ENCODE peak calls at places on chromosomes 5 and 9, in five cellular contexts. One of them, this sample, is unnamed. For H3K27me3, the result is how much of the 10 kb centered on the place peaks cover.

GRCh38 chr5:137615171-137615775 is 116.1 kb upstream of the SPOCK1 start:
- DNase-seq in gastrocnemius medialis: no peak
- DNase-seq in esophagus squamous epithelium: no peak
- DNase-seq in right lobe of liver: no peak
- DNase-seq in stomach: no peak
- DNase-seq in this sample: no peak

GRCh38 chr9:6441269-6441668 is 28.3 kb downstream of the UHRF2 start:
- DNase-seq in gastrocnemius medialis: no peak
- DNase-seq in right lobe of liver: no peak
- DNase-seq in stomach: no peak
- DNase-seq in esophagus squamous epithelium: no peak
- DNase-seq in this sample: no peak

GRCh38 chr9:70425192-70425591 is 10.7 kb upstream of the KLF9 start:
- DNase-seq in stomach: no peak
- DNase-seq in esophagus squamous epithelium: no peak
- DNase-seq in gastrocnemius medialis: no peak
- DNase-seq in right lobe of liver: no peak
- DNase-seq in this sample: no peak

GRCh38 chr5:160444407-160444806 is 22.8 kb downstream of the PTTG1 start:
- DNase-seq in gastrocnemius medialis: no peak
- DNase-seq in stomach: no peak
- DNase-seq in right lobe of liver: no peak
- DNase-seq in esophagus squamous epithelium: no peak
- DNase-seq in this sample: no peak

GRCh38 chr5:45491368-45491767 is 204.8 kb downstream of the HCN1 start:
- DNase-seq in right lobe of liver: no peak
- DNase-seq in gastrocnemius medialis: no peak
- DNase-seq in stomach: no peak
- DNase-seq in esophagus squamous epithelium: no peak
- DNase-seq in this sample: no peak

GRCh38 chr5:134427540-134428041 is 15.9 kb upstream of the CDKN2AIPNL start:
- DNase-seq in right lobe of liver: no peak
- DNase-seq in gastrocnemius medialis: no peak
- DNase-seq in stomach: no peak
- DNase-seq in esophagus squamous epithelium: no peak
- DNase-seq in this sample: peak

GRCh38 chr5:87909382-87909781 is 359.3 kb downstream of the TMEM161B start:
- DNase-seq in stomach: no peak
- DNase-seq in right lobe of liver: no peak
- DNase-seq in gastrocnemius medialis: no peak
- DNase-seq in esophagus squamous epithelium: no peak
- DNase-seq in this sample: no peak

GRCh38 chr5:127944125-127944524 is 139.4 kb upstream of the SLC12A2 start:
- DNase-seq in esophagus squamous epithelium: no peak
- DNase-seq in stomach: no peak
- DNase-seq in gastrocnemius medialis: no peak
- DNase-seq in right lobe of liver: no peak
- DNase-seq in this sample: no peak

GRCh38 chr5:133665571-133665970 is 53.2 kb upstream of the FSTL4 start:
- DNase-seq in esophagus squamous epithelium: no peak
- DNase-seq in right lobe of liver: no peak
- DNase-seq in stomach: no peak
- DNase-seq in gastrocnemius medialis: no peak
- DNase-seq in this sample: no peak

GRCh38 chr5:175617447-175617846 is 40.4 kb upstream of the HRH2 start:
- DNase-seq in stomach: no peak
- DNase-seq in right lobe of liver: no peak
- DNase-seq in esophagus squamous epithelium: no peak
- DNase-seq in gastrocnemius medialis: no peak
- DNase-seq in this sample: no peak

GRCh38 chr5:10111575-10111974 is 138.1 kb downstream of the ATPSCKMT start:
- DNase-seq in gastrocnemius medialis: no peak
- DNase-seq in right lobe of liver: no peak
- DNase-seq in stomach: no peak
- DNase-seq in esophagus squamous epithelium: no peak
- DNase-seq in this sample: no peak

GRCh38 chr9:130672466-130672865 is 8.1 kb downstream of the PRDM12 start:
- DNase-seq in esophagus squamous epithelium: no peak
- DNase-seq in gastrocnemius medialis: no peak
- DNase-seq in right lobe of liver: no peak
- DNase-seq in stomach: no peak
- DNase-seq in this sample: no peak

GRCh38 chr9:90842984-90843383 is 41.4 kb downstream of the SYK start:
- DNase-seq in esophagus squamous epithelium: no peak
- DNase-seq in gastrocnemius medialis: no peak
- DNase-seq in stomach: no peak
- DNase-seq in right lobe of liver: no peak
- DNase-seq in this sample: peak

GRCh38 chr5:38551020-38552017 is 5.1 kb downstream of the LIFR start:
- DNase-seq in gastrocnemius medialis: no peak
- DNase-seq in right lobe of liver: no peak
- DNase-seq in esophagus squamous epithelium: no peak
- DNase-seq in stomach: no peak
- DNase-seq in this sample: no peak

GRCh38 chr9:123643518-123643917 is 286.4 kb downstream of the DENND1A start:
- DNase-seq in stomach: no peak
- DNase-seq in right lobe of liver: no peak
- DNase-seq in esophagus squamous epithelium: no peak
- DNase-seq in gastrocnemius medialis: no peak
- DNase-seq in this sample: no peak

GRCh38 chr5:179439181-179439990 is 94.1 kb upstream of the ADAMTS2 start:
- DNase-seq in gastrocnemius medialis: no peak
- DNase-seq in esophagus squamous epithelium: no peak
- DNase-seq in stomach: no peak
- DNase-seq in right lobe of liver: no peak
- DNase-seq in this sample: no peak

GRCh38 chr9:26460624-26461023 is 432.0 kb downstream of the CAAP1 start:
- DNase-seq in gastrocnemius medialis: no peak
- DNase-seq in right lobe of liver: no peak
- DNase-seq in stomach: no peak
- DNase-seq in esophagus squamous epithelium: no peak
- DNase-seq in this sample: no peak

GRCh38 chr5:114223866-114224265 is 138.0 kb upstream of the KCNN2 start:
- DNase-seq in stomach: no peak
- DNase-seq in esophagus squamous epithelium: no peak
- DNase-seq in gastrocnemius medialis: no peak
- DNase-seq in right lobe of liver: no peak
- DNase-seq in this sample: no peak

GRCh38 chr5:17807069-17807468 is 172.8 kb downstream of the TAF11L14 start:
- DNase-seq in esophagus squamous epithelium: no peak
- DNase-seq in right lobe of liver: no peak
- DNase-seq in stomach: no peak
- DNase-seq in gastrocnemius medialis: no peak
- DNase-seq in this sample: no peak

GRCh38 chr9:112925058-112925641 is 34.5 kb upstream of the SLC46A2 start:
- DNase-seq in right lobe of liver: no peak
- DNase-seq in esophagus squamous epithelium: no peak
- DNase-seq in stomach: no peak
- DNase-seq in gastrocnemius medialis: no peak
- DNase-seq in this sample: no peak

GRCh38 chr5:78803386-78803785 is 154.8 kb upstream of the LHFPL2 start:
- DNase-seq in gastrocnemius medialis: peak
- DNase-seq in right lobe of liver: no peak
- DNase-seq in stomach: no peak
- DNase-seq in esophagus squamous epithelium: no peak
- DNase-seq in this sample: no peak

GRCh38 chr5:78801413-78801812 is 152.8 kb upstream of the LHFPL2 start:
- DNase-seq in esophagus squamous epithelium: no peak
- DNase-seq in right lobe of liver: no peak
- DNase-seq in gastrocnemius medialis: no peak
- DNase-seq in stomach: no peak
- DNase-seq in this sample: no peak

GRCh38 chr5:78797945-78798731 is 149.6 kb upstream of the LHFPL2 start:
- DNase-seq in esophagus squamous epithelium: no peak
- DNase-seq in stomach: no peak
- DNase-seq in right lobe of liver: no peak
- DNase-seq in gastrocnemius medialis: no peak
- DNase-seq in this sample: no peak

GRCh38 chr5:78795757-78796156 is 147.2 kb upstream of the LHFPL2 start:
- DNase-seq in esophagus squamous epithelium: no peak
- DNase-seq in right lobe of liver: no peak
- DNase-seq in stomach: no peak
- DNase-seq in gastrocnemius medialis: no peak
- DNase-seq in this sample: no peak

DNA sequence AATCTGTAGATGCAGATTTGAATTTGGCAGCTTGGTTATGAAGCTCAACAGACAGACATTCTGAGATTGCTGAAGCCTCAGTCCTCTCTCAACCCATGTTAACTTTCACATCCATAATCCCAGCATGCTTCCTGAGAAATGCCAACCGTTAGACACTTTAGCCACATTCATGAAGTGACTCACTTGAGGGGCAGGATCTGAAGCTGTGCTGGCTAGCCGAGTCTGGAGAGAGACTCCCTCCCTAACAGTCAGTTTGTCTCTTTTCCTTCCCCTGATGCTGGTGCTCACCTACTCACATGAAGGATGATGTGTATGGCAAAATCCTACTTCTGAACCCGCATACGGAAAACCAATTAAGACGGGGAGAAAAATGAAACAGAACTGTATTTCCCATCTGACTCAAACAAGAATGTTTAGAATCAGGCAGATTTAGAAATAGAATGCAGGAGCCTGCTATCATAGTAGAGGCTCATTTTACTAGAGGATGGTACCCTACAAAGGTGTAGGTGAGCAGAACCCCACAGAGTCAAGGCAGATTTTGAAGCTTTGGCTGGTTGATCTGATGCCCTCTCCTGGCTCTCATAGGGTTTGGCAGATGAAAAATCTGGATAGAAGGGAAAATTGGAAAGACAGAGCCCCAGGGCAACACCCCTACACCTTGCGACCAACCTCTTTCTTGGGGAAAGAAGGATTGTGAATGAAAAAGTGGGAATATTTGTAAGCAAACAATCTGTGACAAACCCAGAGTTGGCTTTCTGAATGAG is 150.9 kb upstream of the LHFPL2 start:
- DNase-seq in right lobe of liver: no peak
- DNase-seq in esophagus squamous epithelium: no peak
- DNase-seq in stomach: no peak
- DNase-seq in gastrocnemius medialis: no peak
- DNase-seq in this sample: no peak
- TF ChIP-seq CTCF in right lobe of liver: no peak
- TF ChIP-seq CTCF in esophagus squamous epithelium: no peak
- TF ChIP-seq CTCF in stomach: no peak
- TF ChIP-seq CTCF in gastrocnemius medialis: no peak
- TF ChIP-seq CTCF in this sample: no peak

GRCh38 chr9:126690431-126691051 is 76.8 kb downstream of the LMX1B start:
- DNase-seq in right lobe of liver: peak
- DNase-seq in gastrocnemius medialis: no peak
- DNase-seq in stomach: peak
- DNase-seq in esophagus squamous epithelium: no peak
- DNase-seq in this sample: peak
- TF ChIP-seq POLR2A in right lobe of liver: no peak
- TF ChIP-seq POLR2A in gastrocnemius medialis: no peak
- TF ChIP-seq POLR2A in stomach: no peak
- TF ChIP-seq POLR2A in esophagus squamous epithelium: no peak
- TF ChIP-seq POLR2A in this sample: no peak

DNA sequence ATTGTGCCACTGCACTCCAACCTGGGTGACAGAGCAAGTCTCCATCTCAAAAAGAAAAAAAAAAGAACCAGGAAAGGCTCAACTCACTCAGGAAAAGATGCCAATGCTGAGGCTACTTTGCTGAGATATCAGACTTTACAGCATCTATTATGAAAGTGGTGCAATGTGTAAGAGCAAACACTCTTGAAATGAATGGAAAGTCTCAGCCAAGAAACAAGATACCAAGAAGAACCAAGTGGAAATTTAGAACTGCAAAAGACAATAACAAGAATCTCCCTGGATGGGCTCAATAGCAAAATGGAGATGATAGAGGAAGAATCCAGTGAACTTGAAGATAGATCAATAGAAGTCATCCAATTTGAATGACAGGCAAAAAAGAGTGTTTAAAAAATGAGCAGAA is 37.7 kb downstream of the TSPAN17 start:
- DNase-seq in esophagus squamous epithelium: no peak
- DNase-seq in right lobe of liver: no peak
- DNase-seq in stomach: no peak
- DNase-seq in gastrocnemius medialis: no peak
- DNase-seq in this sample: no peak
- H3K27me3 ChIP-seq in esophagus squamous epithelium: half or more
- H3K27me3 ChIP-seq in right lobe of liver: under half
- H3K27me3 ChIP-seq in stomach: half or more
- H3K27me3 ChIP-seq in gastrocnemius medialis: under half
- H3K27me3 ChIP-seq in this sample: under half

GRCh38 chr5:150497989-150498317 is 10.0 kb upstream of the NDST1 start:
- DNase-seq in gastrocnemius medialis: peak
- DNase-seq in stomach: no peak
- DNase-seq in right lobe of liver: no peak
- DNase-seq in esophagus squamous epithelium: no peak
- DNase-seq in this sample: no peak

GRCh38 chr5:150496534-150496933 is 11.4 kb upstream of the NDST1 start:
- DNase-seq in esophagus squamous epithelium: no peak
- DNase-seq in stomach: no peak
- DNase-seq in gastrocnemius medialis: no peak
- DNase-seq in right lobe of liver: no peak
- DNase-seq in this sample: no peak

GRCh38 chr5:150498501-150498900 is 9.4 kb upstream of the NDST1 start:
- DNase-seq in stomach: no peak
- DNase-seq in esophagus squamous epithelium: no peak
- DNase-seq in right lobe of liver: peak
- DNase-seq in gastrocnemius medialis: peak
- DNase-seq in this sample: no peak

GRCh38 chr5:150496098-150496497 is 11.8 kb upstream of the NDST1 start:
- DNase-seq in stomach: no peak
- DNase-seq in right lobe of liver: no peak
- DNase-seq in esophagus squamous epithelium: no peak
- DNase-seq in gastrocnemius medialis: no peak
- DNase-seq in this sample: no peak

GRCh38 chr5:150497274-150497988 is 10.5 kb upstream of the NDST1 start:
- DNase-seq in gastrocnemius medialis: peak
- DNase-seq in right lobe of liver: no peak
- DNase-seq in esophagus squamous epithelium: no peak
- DNase-seq in stomach: peak
- DNase-seq in this sample: no peak
- TF ChIP-seq CTCF in gastrocnemius medialis: no peak
- TF ChIP-seq CTCF in right lobe of liver: no peak
- TF ChIP-seq CTCF in esophagus squamous epithelium: no peak
- TF ChIP-seq CTCF in stomach: no peak
- TF ChIP-seq CTCF in this sample: no peak

GRCh38 chr5:119070578-119070827 is 384 bp upstream of the DMXL1 start:
- DNase-seq in stomach: no peak
- DNase-seq in esophagus squamous epithelium: peak
- DNase-seq in gastrocnemius medialis: no peak
- DNase-seq in right lobe of liver: no peak
- DNase-seq in this sample: peak
- TF ChIP-seq POLR2A in stomach: no peak
- TF ChIP-seq POLR2A in esophagus squamous epithelium: no peak
- TF ChIP-seq POLR2A in gastrocnemius medialis: no peak
- TF ChIP-seq POLR2A in right lobe of liver: no peak
- TF ChIP-seq POLR2A in this sample: no peak

DNA sequence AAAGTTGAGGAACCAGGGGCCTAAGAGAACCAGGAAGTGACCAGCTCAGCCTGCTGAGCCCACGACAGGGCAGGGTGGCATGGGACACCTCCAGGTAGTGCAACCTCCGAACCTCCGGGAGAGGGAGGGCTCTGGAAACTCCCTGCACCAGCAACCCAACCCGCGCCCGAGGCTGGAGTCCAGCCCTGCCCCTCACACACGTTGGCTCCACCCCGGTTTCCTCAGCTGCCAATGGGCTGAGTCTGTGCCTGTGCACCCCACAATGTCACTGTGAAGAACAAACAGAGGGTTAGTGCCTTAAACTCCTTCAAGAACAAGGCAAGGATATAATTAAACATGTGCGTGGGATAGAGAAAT is 17.0 kb upstream of the UNC5A start:
- DNase-seq in right lobe of liver: no peak
- DNase-seq in esophagus squamous epithelium: no peak
- DNase-seq in gastrocnemius medialis: no peak
- DNase-seq in stomach: no peak
- DNase-seq in this sample: no peak
- H3K27me3 ChIP-seq in right lobe of liver: under half
- H3K27me3 ChIP-seq in esophagus squamous epithelium: half or more
- H3K27me3 ChIP-seq in gastrocnemius medialis: half or more
- H3K27me3 ChIP-seq in stomach: half or more
- H3K27me3 ChIP-seq in this sample: half or more